ENCODE peak calls at places on chromosome 19, in four cellular contexts. M, X, R and W are unnamed samples. For H3K36me3, the result is how much of the 10 kb centered on the place peaks cover.

GRCh38 chr19:51259348-51260245 is 8.7 kb downstream of the SIGLECL1 start:
- DNase-seq in M (no peak), X (peak), R (peak), W (peak)

GRCh38 chr19:8515317-8515716 is 1.4 kb upstream of the ZNF414 start:
- DNase-seq in M (peak), X (no peak), R (no peak), W (no peak)

GRCh38 chr19:12779162-12779993 is 4.0 kb upstream of the HOOK2 start:
- DNase-seq in M (no peak), X (peak), R (no peak), W (peak)

GRCh38 chr19:49570997-49571676 is 9.2 kb downstream of the NOSIP start:
- DNase-seq in M (no peak), X (peak), R (no peak), W (peak)

GRCh38 chr19:32908641-32909190 is 39.1 kb upstream of the SLC7A9 start:
- DNase-seq in M (no peak), X (no peak), R (no peak), W (no peak)

GRCh38 chr19:47221890-47222289 is 9.1 kb downstream of the BBC3 start:
- DNase-seq in M (no peak), X (no peak), R (no peak), W (no peak)

GRCh38 chr19:43525836-43526771 is 897 bp downstream of the ETHE1 start:
- DNase-seq in M (no peak), X (no peak), R (no peak), W (no peak)

GRCh38 chr19:43446746-43447489 is 18.5 kb downstream of the LYPD3 start:
- DNase-seq in M (peak), X (peak), R (peak), W (peak)

GRCh38 chr19:1855828-1856255 is 7.5 kb downstream of the KLF16 start:
- DNase-seq in M (no peak), X (no peak), R (no peak), W (no peak)

GRCh38 chr19:17125728-17126677 is 50.4 kb downstream of the MYO9B start:
- DNase-seq in M (peak), X (peak), R (no peak), W (peak)

GRCh38 chr19:40578442-40578908 is 1.8 kb downstream of the SHKBP1 start:
- DNase-seq in M (no peak), X (peak), R (no peak), W (peak)

GRCh38 chr19:16088985-16089846 is 12.9 kb downstream of the TPM4 start:
- DNase-seq in M (no peak), X (peak), R (no peak), W (no peak)

GRCh38 chr19:19445911-19446361 is 40.5 kb downstream of the GATAD2A start:
- DNase-seq in M (no peak), X (no peak), R (no peak), W (no peak)

GRCh38 chr19:1533510-1534150 is 9.8 kb downstream of the PLK5 start:
- DNase-seq in M (no peak), X (no peak), R (no peak), W (no peak)

GRCh38 chr19:46970815-46971214 is 48.8 kb upstream of the NPAS1 start:
- DNase-seq in M (no peak), X (no peak), R (no peak), W (no peak)

GRCh38 chr19:39996218-39996810 is 546 bp upstream of the ZNF546 start:
- DNase-seq in M (no peak), X (peak), R (no peak), W (peak)

GRCh38 chr19:45591004-45591637 is 6.5 kb upstream of the OPA3 start:
- DNase-seq in M (peak), X (peak), R (peak), W (peak)

GRCh38 chr19:13001502-13002388 is 6.5 kb downstream of the NFIX start:
- DNase-seq in M (no peak), X (peak), R (no peak), W (no peak)

GRCh38 chr19:11023016-11023415 is 62.2 kb downstream of the SMARCA4 start:
- DNase-seq in M (no peak), X (no peak), R (no peak), W (no peak)

GRCh38 chr19:47225746-47226425 is 5.1 kb downstream of the BBC3 start:
- DNase-seq in M (peak), X (peak), R (peak), W (peak)

GRCh38 chr19:35780717-35781116 is 5.4 kb downstream of the ARHGAP33 start:
- DNase-seq in M (no peak), X (no peak), R (no peak), W (no peak)
- H3K36me3 ChIP-seq in M (under half), X (under half), R (under half), W (under half)

DNA sequence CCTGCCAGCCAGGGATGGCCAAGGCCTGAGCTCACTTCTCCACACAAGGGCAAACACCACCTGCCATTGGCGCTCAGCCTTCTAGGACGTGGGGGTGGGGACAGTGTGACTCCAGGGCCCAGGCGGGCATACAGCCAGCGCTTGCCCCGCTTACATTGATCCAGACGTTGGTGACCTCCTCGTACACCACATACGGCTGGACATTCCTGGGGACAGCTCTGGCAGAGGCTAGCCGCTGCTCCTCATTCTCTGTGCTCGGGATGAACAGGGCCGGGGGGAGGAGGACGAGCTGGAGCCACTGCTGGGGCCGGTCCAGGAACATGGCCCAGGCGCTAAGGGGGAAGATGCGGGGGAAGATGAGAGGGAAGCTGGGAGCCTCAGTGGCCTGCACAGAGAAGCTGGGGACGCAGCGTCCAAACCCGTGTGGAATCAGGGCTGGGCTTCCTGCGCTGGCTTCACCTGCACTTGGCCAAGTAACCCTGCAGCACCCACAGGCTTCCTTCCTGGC is 25.1 kb upstream of the MYDGF start:
- DNase-seq in M (no peak), X (no peak), R (no peak), W (no peak)
- H3K36me3 ChIP-seq in M (half or more), X (under half), R (half or more), W (half or more)

GRCh38 chr19:18308948-18309325 is 13.9 kb downstream of the LSM4 start:
- DNase-seq in M (no peak), X (no peak), R (no peak), W (no peak)

GRCh38 chr19:18306209-18306902 is 16.5 kb downstream of the LSM4 start:
- DNase-seq in M (no peak), X (no peak), R (no peak), W (no peak)

GRCh38 chr19:18309525-18310064 is 13.3 kb downstream of the LSM4 start:
- DNase-seq in M (no peak), X (no peak), R (no peak), W (no peak)

GRCh38 chr19:18306903-18307681 is 15.8 kb downstream of the LSM4 start:
- DNase-seq in M (no peak), X (no peak), R (no peak), W (no peak)

GRCh38 chr19:18308051-18308947 is 14.6 kb downstream of the LSM4 start:
- DNase-seq in M (no peak), X (no peak), R (no peak), W (no peak)
- H3K36me3 ChIP-seq in M (under half), X (under half), R (half or more), W (half or more)

GRCh38 chr19:3119071-3119781 is 16.6 kb upstream of the GNA15 start:
- DNase-seq in M (no peak), X (no peak), R (no peak), W (no peak)
- H3K36me3 ChIP-seq in M (under half), X (under half), R (half or more), W (under half)

GRCh38 chr19:55248166-55248675 is 10.6 kb downstream of the PPP6R1 start:
- DNase-seq in M (no peak), X (no peak), R (no peak), W (no peak)

GRCh38 chr19:55249841-55250240 is 9.0 kb downstream of the PPP6R1 start:
- DNase-seq in M (no peak), X (no peak), R (no peak), W (no peak)

GRCh38 chr19:55251296-55252081 is 7.3 kb downstream of the PPP6R1 start:
- DNase-seq in M (no peak), X (no peak), R (no peak), W (no peak)

GRCh38 chr19:55248704-55249103 is 10.1 kb downstream of the PPP6R1 start:
- DNase-seq in M (no peak), X (no peak), R (no peak), W (no peak)

DNA sequence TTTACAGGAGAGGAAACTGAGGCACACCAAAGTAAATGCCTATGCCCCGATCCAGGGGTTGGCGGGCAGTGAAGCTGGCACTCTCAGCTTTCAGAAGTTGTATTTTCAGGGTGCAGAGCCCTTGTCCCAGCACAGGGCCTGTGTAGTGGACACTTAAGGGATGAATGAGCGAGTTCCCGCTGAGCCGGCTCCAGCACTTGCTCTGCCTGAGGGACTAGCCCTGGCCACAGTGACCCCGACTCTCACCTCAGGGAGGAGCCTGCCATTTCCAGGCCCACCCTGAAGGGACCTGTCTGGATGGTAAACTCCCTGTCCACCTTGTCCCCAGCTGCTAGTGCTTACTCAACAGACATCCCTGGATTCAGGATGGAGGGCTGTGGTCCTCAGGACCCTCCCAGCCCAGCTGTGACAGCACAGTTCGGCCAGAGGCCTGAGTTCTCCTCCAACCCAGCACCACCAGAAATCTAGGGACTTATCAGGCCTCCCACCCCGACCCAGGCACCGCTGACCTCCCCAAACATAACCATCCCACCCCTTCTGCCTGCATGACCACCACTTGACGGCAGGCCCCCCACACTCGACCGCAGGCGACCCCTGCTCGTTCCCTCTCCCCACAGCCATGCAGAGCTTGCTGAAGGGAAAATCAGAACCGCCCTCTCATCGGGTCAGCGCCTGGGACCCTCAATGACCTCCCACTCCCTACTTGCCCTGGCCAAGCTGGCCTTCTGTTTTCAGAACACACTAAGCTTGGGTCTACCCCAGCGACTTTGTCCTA is 8.4 kb downstream of the PPP6R1 start:
- DNase-seq in M (peak), X (no peak), R (no peak), W (no peak)
- H3K36me3 ChIP-seq in M (under half), X (under half), R (half or more), W (under half)